ENCODE peak calls at places on chromosome 9, in four cellular contexts. V is left ventricle myocardium inferior, Q is endothelial cell of umbilical vein, A is psoas muscle. T is an unnamed sample.

GRCh38 chr9:97889941-97890557 is 32.3 kb downstream of the TRMO start:
- DNase-seq in A (no peak), V (no peak), Q (peak), T (peak)

GRCh38 chr9:36995927-36996471 is 38.1 kb downstream of the PAX5 start:
- DNase-seq in A (peak), Q (peak), V (peak), T (peak)

GRCh38 chr9:35844628-35845301 is 15.7 kb downstream of the TMEM8B start:
- DNase-seq in Q (peak), V (no peak), A (no peak), T (peak)

GRCh38 chr9:33778700-33779351 is 16.5 kb upstream of the PRSS3 start:
- DNase-seq in A (no peak), Q (peak), V (no peak), T (peak)

GRCh38 chr9:81022177-81022576 is 667.2 kb downstream of the TLE1 start:
- DNase-seq in V (no peak), A (no peak), Q (no peak), T (no peak)

GRCh38 chr9:96136992-96137665 is 164.8 kb downstream of the HSD17B3 start:
- DNase-seq in V (no peak), Q (peak), A (no peak), T (no peak)

GRCh38 chr9:77013932-77014596 is 5.4 kb upstream of the FOXB2 start:
- DNase-seq in Q (no peak), A (no peak), V (no peak), T (no peak)

GRCh38 chr9:107784235-107784958 is 294.8 kb upstream of the KLF4 start:
- DNase-seq in V (peak), Q (peak), A (peak), T (no peak)

GRCh38 chr9:10903969-10904368 is 291.2 kb upstream of the PTPRD start:
- DNase-seq in V (no peak), A (no peak), Q (peak), T (no peak)

GRCh38 chr9:61671276-61671973 is 481.6 kb downstream of the SPATA31A7 start:
- DNase-seq in Q (peak), V (no peak), A (no peak), T (no peak)

GRCh38 chr9:3827175-3827574 is 301.4 kb upstream of the RFX3 start:
- DNase-seq in V (no peak), Q (no peak), A (no peak), T (no peak)

GRCh38 chr9:134681061-134681661 is 39.6 kb downstream of the COL5A1 start:
- DNase-seq in Q (no peak), V (no peak), A (no peak), T (no peak)

GRCh38 chr9:69193685-69194032 is 19.6 kb downstream of the TJP2 start:
- DNase-seq in A (no peak), V (no peak), Q (peak), T (no peak)

GRCh38 chr9:130927995-130928900 is 10.8 kb downstream of the FIBCD1 start:
- DNase-seq in V (peak), A (peak), Q (peak), T (no peak)

GRCh38 chr9:114501786-114502682 is 3.2 kb downstream of the WHRN start:
- DNase-seq in A (no peak), V (no peak), Q (no peak), T (no peak)

GRCh38 chr9:33813712-33814641 is 3.0 kb upstream of the UBE2R2 start:
- DNase-seq in V (no peak), A (no peak), Q (peak), T (peak)

GRCh38 chr9:127179633-127180401 is 57.4 kb upstream of the ANGPTL2 start:
- DNase-seq in Q (peak), A (peak), V (no peak), T (no peak)

GRCh38 chr9:111948958-111949357 is 52.3 kb downstream of the UGCG start:
- DNase-seq in V (no peak), Q (no peak), A (no peak), T (no peak)

GRCh38 chr9:111896942-111897830 is 572 bp downstream of the UGCG start:
- DNase-seq in Q (peak), A (peak), V (peak), T (peak)

GRCh38 chr9:24257726-24258125 is 288.0 kb downstream of the IZUMO3 start:
- DNase-seq in Q (no peak), A (no peak), V (no peak), T (no peak)

GRCh38 chr9:18824095-18824666 is 208.8 kb downstream of the SAXO1 start:
- DNase-seq in V (no peak), Q (peak), A (no peak), T (no peak)

GRCh38 chr9:15635752-15636151 is 82.9 kb downstream of the CCDC171 start:
- DNase-seq in V (no peak), A (no peak), Q (no peak), T (no peak)

GRCh38 chr9:33445389-33445881 is 2.0 kb downstream of the AQP3 start:
- DNase-seq in V (no peak), Q (no peak), A (no peak), T (no peak)

GRCh38 chr9:119050281-119050680 is 319.0 kb downstream of the BRINP1 start:
- DNase-seq in V (no peak), Q (no peak), A (no peak), T (no peak)

GRCh38 chr9:108671794-108672193 is 184.0 kb downstream of the ACTL7B start:
- DNase-seq in V (no peak), A (no peak), Q (no peak), T (no peak)

GRCh38 chr9:91985692-91986091 is 35.7 kb upstream of the ROR2 start:
- DNase-seq in V (no peak), Q (no peak), A (no peak), T (no peak)

GRCh38 chr9:98411981-98412561 is 156.6 kb upstream of the TBC1D2 start:
- DNase-seq in Q (no peak), A (no peak), V (no peak), T (no peak)

GRCh38 chr9:110996436-110997224 is 41.6 kb downstream of the LPAR1 start:
- DNase-seq in V (no peak), Q (no peak), A (no peak), T (no peak)

GRCh38 chr9:38227061-38227540 is 158.1 kb upstream of the SHB start:
- DNase-seq in V (no peak), A (peak), Q (peak), T (peak)

GRCh38 chr9:98011122-98011521 is 28.0 kb downstream of the ANP32B start:
- DNase-seq in Q (no peak), A (no peak), V (no peak), T (no peak)

GRCh38 chr9:133127340-133127981 is 6.4 kb upstream of the RALGDS start:
- DNase-seq in V (no peak), A (peak), Q (no peak), T (no peak)

GRCh38 chr9:127637322-127637847 is 25.3 kb downstream of the STXBP1 start:
- DNase-seq in V (no peak), A (no peak), Q (peak), T (no peak)

GRCh38 chr9:115643948-115644727 is 509.5 kb upstream of the PAPPA start:
- DNase-seq in V (no peak), Q (no peak), A (no peak), T (no peak)

GRCh38 chr9:89564257-89564878 is 40.4 kb upstream of the GADD45G start:
- DNase-seq in A (no peak), Q (peak), V (no peak), T (peak)

GRCh38 chr9:35760651-35761050 is 6.6 kb upstream of the MSMP start:
- DNase-seq in V (no peak), Q (peak), A (no peak), T (no peak)

GRCh38 chr9:129606161-129607025 is 14.5 kb downstream of the C9orf50 start:
- DNase-seq in V (peak), Q (no peak), A (no peak), T (no peak)
- H3K4me3 ChIP-seq in V (no peak), Q (no peak), A (no peak), T (no peak)

DNA sequence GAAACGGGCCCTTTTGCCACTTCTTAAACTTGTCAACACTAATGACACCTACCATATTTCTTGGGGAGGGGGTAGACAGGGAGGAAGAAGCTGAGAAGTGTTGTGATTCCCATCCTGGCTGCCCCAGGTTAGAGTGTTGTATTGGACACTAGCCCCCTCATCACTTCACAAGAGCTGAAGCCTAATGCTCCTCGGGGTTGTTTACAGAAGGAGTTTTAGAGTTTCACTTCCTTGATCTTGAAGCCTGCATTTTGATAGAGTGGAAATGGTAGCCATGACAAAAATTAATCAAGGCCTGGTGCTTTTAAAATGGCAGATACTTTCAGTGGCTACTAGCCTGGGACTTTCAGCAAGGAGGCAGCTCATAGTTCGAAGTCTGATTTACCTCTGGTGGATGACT is 11.0 kb upstream of the FAM120AOS start:
- DNase-seq in Q (no peak), V (no peak), A (no peak), T (peak)
- H3K27ac ChIP-seq in Q (no peak), V (peak), A (peak), T (peak)

DNA sequence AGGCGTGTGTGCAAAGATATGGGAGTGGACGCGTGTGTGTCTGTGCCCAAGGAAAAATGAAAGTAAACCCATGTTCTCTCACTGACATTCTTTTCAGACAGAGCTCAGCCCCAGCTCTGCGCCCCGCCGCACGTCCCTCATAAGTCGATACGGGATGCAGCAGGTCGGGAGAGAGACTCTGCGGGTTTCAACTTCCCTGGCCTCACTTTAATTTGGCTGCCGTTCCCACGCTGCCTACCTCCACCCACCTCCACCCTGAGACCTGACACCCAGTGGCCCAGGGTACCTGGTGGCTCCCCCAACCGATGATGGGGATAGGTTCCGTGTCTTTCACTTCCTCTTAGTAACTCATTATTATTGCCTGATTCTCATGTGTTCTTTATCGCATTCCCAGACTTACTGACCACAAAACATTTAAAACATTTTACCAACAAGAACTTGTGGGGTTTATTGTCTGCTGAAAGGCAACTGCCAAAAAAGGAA is 19.4 kb downstream of the LHX2 start:
- DNase-seq in V (no peak), Q (no peak), A (no peak), T (no peak)
- H3K4me3 ChIP-seq in V (no peak), Q (no peak), A (no peak), T (no peak)

GRCh38 chr9:27196383-27196782 is 87.4 kb downstream of the TEK start:
- DNase-seq in V (no peak), Q (no peak), A (no peak), T (no peak)

GRCh38 chr9:27194401-27195091 is 85.5 kb downstream of the TEK start:
- DNase-seq in A (no peak), V (no peak), Q (peak), T (no peak)

GRCh38 chr9:27192291-27192960 is 83.4 kb downstream of the TEK start:
- DNase-seq in V (peak), Q (peak), A (no peak), T (no peak)

GRCh38 chr9:27195191-27195590 is 86.2 kb downstream of the TEK start:
- DNase-seq in A (no peak), V (no peak), Q (no peak), T (no peak)

GRCh38 chr9:27193886-27194285 is 84.9 kb downstream of the TEK start:
- DNase-seq in V (no peak), A (no peak), Q (no peak), T (no peak)
- H3K27ac ChIP-seq in V (peak), A (no peak), Q (peak), T (no peak)

DNA sequence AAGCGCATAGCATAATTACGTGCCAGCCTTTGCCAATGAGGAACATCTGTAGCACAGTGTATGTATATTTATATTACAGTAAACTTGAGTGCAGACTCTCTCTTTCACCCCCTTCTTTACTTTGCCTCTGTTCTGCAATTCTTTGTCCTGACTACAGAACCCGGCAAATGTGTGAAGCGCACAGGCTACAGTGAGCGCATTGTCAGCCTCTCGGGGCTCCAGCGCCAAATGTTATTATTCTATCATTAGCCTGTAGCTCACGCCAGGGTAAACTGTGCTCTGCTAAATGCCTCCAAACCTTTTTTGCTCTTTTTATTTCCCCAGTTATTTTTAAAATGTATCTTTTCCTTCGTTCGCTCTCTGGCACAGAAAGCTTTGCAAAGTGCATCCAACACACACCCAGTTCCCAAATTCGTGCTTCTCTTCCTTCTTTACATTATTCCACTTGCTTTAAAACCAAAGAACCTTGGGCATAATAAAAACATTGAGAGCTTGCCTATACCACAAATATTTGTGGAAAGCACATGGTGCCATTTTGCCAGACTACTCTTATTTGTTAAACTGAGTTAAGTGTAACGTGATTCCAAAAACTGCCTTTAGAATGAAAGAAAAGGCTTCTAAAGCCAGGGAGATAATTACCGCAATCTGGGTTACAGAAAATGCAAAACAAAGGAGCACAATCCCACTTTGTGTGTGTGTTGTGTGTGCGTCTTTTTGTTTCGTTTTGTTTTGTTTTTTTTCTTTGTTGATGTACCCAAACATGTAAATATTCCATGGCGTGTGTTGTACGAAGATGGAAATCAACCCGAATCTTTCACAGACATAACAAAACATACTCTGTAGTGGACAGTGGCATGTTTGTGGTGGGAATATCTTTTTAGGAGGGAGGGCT is 164.1 kb upstream of the MPDZ start:
- DNase-seq in A (peak), V (peak), Q (no peak), T (no peak)
- H3K4me3 ChIP-seq in A (peak), V (peak), Q (no peak), T (no peak)

DNA sequence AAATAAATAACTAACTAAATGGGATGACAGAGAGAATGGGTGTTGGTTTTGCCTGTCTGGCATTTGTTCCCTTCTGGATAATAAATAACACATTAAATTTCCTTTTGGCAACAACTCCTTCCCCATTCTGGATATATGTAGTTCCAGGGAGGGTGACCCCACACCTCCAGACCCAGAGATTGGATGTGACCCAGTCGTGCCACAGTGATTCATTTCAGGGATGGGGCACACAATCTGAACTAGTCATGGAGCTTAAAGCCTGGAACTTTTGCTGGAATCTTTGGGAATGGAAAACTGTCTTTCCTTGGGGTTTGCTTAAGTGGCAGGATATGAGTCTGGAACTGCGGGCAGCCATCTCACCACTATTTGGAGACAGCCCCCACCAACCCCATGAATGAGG is 11.3 kb downstream of the KLF9 start:
- DNase-seq in Q (peak), A (no peak), V (no peak), T (no peak)
- H3K27ac ChIP-seq in Q (no peak), A (peak), V (peak), T (no peak)

DNA sequence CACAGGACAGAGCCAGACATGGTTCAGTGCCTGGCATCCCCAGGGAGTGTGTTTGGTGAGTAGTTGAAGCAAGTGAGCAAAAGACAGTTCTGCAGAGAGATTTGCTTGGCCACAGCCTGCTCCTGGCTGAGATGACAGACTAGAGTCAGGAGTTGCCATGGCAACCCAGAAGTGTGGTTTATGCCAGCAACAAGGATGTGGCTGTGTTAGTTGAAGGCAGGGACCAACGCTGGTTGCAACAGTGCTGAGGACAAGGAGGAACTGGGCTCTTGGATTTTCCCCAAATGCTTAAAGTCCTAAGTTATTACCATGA is 2.7 kb downstream of the NXNL2 start:
- DNase-seq in V (peak), A (peak), Q (no peak), T (peak)
- H3K4me3 ChIP-seq in V (no peak), A (no peak), Q (no peak), T (no peak)

DNA sequence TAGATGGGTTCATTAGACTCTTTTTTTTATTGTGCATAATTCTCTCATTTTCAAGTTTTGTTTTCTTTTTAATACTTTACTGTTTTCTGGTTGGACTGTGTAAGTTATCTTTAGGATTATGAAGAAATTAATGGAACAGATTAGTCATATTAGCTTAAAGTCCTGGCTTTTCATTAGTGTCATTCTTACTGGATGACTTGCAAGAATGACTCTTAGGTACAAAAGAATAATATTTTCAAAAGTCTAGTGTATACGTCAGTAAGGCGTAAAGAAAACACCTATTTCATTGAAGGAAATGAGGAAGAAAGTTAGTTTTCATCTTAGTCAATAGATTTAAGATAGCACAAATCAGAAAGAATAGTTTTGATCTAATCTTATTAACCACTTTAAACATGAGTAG is 20.4 kb downstream of the UHRF2 start:
- DNase-seq in A (no peak), V (no peak), Q (peak), T (no peak)
- H3K27ac ChIP-seq in A (no peak), V (no peak), Q (peak), T (no peak)

GRCh38 chr9:16867571-16868311 is 2.7 kb downstream of the BNC2 start:
- DNase-seq in Q (peak), V (no peak), A (no peak), T (no peak)

GRCh38 chr9:16869140-16869903 is 1.1 kb downstream of the BNC2 start:
- DNase-seq in V (no peak), A (no peak), Q (no peak), T (no peak)

GRCh38 chr9:16868706-16869105 is 1.8 kb downstream of the BNC2 start:
- DNase-seq in V (no peak), Q (no peak), A (no peak), T (no peak)

GRCh38 chr9:16866542-16866941 is 3.9 kb downstream of the BNC2 start:
- DNase-seq in Q (no peak), A (no peak), V (no peak), T (no peak)

GRCh38 chr9:16864741-16865434 is 5.6 kb downstream of the BNC2 start:
- DNase-seq in V (no peak), A (no peak), Q (no peak), T (no peak)
- H3K4me3 ChIP-seq in V (no peak), A (peak), Q (no peak), T (no peak)

GRCh38 chr9:136416427-136416826 is 6.0 kb downstream of the PMPCA start:
- DNase-seq in V (no peak), A (no peak), Q (no peak), T (no peak)
- H3K27ac ChIP-seq in V (no peak), A (no peak), Q (no peak), T (no peak)